ENCODE peak calls at places on chromosomes 7 and 10, in six cellular contexts. H, F, O, A, G and X are unnamed samples.

GRCh38 chr10:71088054-71088453 is 124.3 kb upstream of the UNC5B start:
- DNase-seq in H (no peak), F (no peak), O (no peak), A (no peak), G (no peak), X (peak)

GRCh38 chr7:106901870-106902441 is 36.9 kb downstream of the PIK3CG start:
- DNase-seq in H (no peak), F (no peak), O (no peak), A (no peak), G (no peak), X (no peak)

GRCh38 chr7:121373177-121373576 is 22.9 kb downstream of the FAM3C start:
- DNase-seq in H (no peak), F (no peak), O (no peak), A (no peak), G (no peak), X (no peak)

GRCh38 chr7:47249361-47249760 is 332.6 kb downstream of the TNS3 start:
- DNase-seq in H (peak), F (no peak), O (no peak), A (no peak), G (no peak), X (no peak)

GRCh38 chr10:114665406-114665805 is 7.3 kb upstream of the ABLIM1 start:
- DNase-seq in H (no peak), F (no peak), O (no peak), A (no peak), G (no peak), X (peak)

GRCh38 chr10:6171891-6172354 is 30.8 kb upstream of the PFKFB3 start:
- DNase-seq in H (peak), F (no peak), O (peak), A (peak), G (no peak), X (no peak)

GRCh38 chr10:118340486-118340885 is 1.6 kb downstream of the FAM204A start:
- DNase-seq in H (no peak), F (no peak), O (no peak), A (no peak), G (no peak), X (no peak)

GRCh38 chr10:14742815-14743214 is 31.9 kb downstream of the FAM107B start:
- DNase-seq in H (peak), F (no peak), O (no peak), A (no peak), G (no peak), X (no peak)

GRCh38 chr10:2920638-2921037 is 146.7 kb upstream of the PFKP start:
- DNase-seq in H (no peak), F (no peak), O (no peak), A (no peak), G (no peak), X (no peak)

GRCh38 chr7:7672545-7673239 is 32.1 kb downstream of the UMAD1 start:
- DNase-seq in H (no peak), F (no peak), O (no peak), A (no peak), G (no peak), X (no peak)

GRCh38 chr10:132536241-132536963 is 1.2 kb upstream of the INPP5A start:
- DNase-seq in H (no peak), F (no peak), O (no peak), A (peak), G (peak), X (no peak)

GRCh38 chr10:124291009-124291671 is 127.6 kb downstream of the OAT start:
- DNase-seq in H (peak), F (no peak), O (peak), A (no peak), G (no peak), X (peak)

GRCh38 chr7:130598056-130598455 is 70.5 kb downstream of the COPG2 start:
- DNase-seq in H (no peak), F (no peak), O (no peak), A (no peak), G (no peak), X (no peak)

GRCh38 chr7:131074585-131074984 is 253.1 kb upstream of the MKLN1 start:
- DNase-seq in H (no peak), F (no peak), O (no peak), A (no peak), G (no peak), X (no peak)

GRCh38 chr7:141676618-141677017 is 25.3 kb downstream of the DENND11 start:
- DNase-seq in H (peak), F (no peak), O (no peak), A (no peak), G (no peak), X (no peak)

GRCh38 chr10:124285587-124286527 is 132.9 kb downstream of the OAT start:
- DNase-seq in H (peak), F (no peak), O (peak), A (no peak), G (no peak), X (no peak)

GRCh38 chr7:149790754-149791360 is 17.5 kb upstream of the ZNF467 start:
- DNase-seq in H (no peak), F (no peak), O (no peak), A (peak), G (no peak), X (no peak)

GRCh38 chr7:39527951-39528350 is 38.3 kb upstream of the YAE1 start:
- DNase-seq in H (peak), F (no peak), O (no peak), A (no peak), G (no peak), X (peak)

GRCh38 chr7:148527717-148528168 is 62.8 kb upstream of the C7orf33 start:
- DNase-seq in H (peak), F (no peak), O (no peak), A (peak), G (peak), X (peak)

GRCh38 chr7:91288208-91288824 is 24.1 kb downstream of the FZD1 start:
- DNase-seq in H (peak), F (no peak), O (peak), A (no peak), G (no peak), X (peak)